ENCODE peak calls at places on chromosomes 1 and 21, in four cellular contexts. One of them, this sample, is unnamed.

GRCh38 chr1:10451286-10451685 is 1.5 kb downstream of the CORT start:
- DNase-seq in Right ventricle myocardium superior: no peak
- DNase-seq in cardiac muscle cell: no peak
- DNase-seq in lung: no peak
- DNase-seq in this sample: no peak

GRCh38 chr1:153288634-153289275 is 24.0 kb downstream of the PGLYRP3 start:
- DNase-seq in Right ventricle myocardium superior: no peak
- DNase-seq in lung: no peak
- DNase-seq in cardiac muscle cell: no peak
- DNase-seq in this sample: no peak

GRCh38 chr1:154616659-154617345 is 8.8 kb upstream of the ADAR start:
- DNase-seq in lung: no peak
- DNase-seq in Right ventricle myocardium superior: no peak
- DNase-seq in cardiac muscle cell: no peak
- DNase-seq in this sample: no peak

GRCh38 chr1:199084293-199084692 is 445.5 kb downstream of the PTPRC start:
- DNase-seq in Right ventricle myocardium superior: no peak
- DNase-seq in lung: no peak
- DNase-seq in cardiac muscle cell: peak; percentile 1
- DNase-seq in this sample: no peak

GRCh38 chr1:23664837-23665795 is 26.5 kb upstream of the RPL11 start:
- DNase-seq in lung: no peak
- DNase-seq in cardiac muscle cell: peak; percentile 66
- DNase-seq in Right ventricle myocardium superior: no peak
- DNase-seq in this sample: no peak

GRCh38 chr21:40404319-40404906 is 442.5 kb downstream of the DSCAM start:
- DNase-seq in cardiac muscle cell: no peak
- DNase-seq in lung: peak; percentile 31
- DNase-seq in Right ventricle myocardium superior: no peak
- DNase-seq in this sample: no peak

GRCh38 chr1:8423702-8424538 is 106.0 kb downstream of the SLC45A1 start:
- DNase-seq in cardiac muscle cell: peak; percentile 81
- DNase-seq in lung: peak; percentile 42
- DNase-seq in Right ventricle myocardium superior: peak; percentile 71
- DNase-seq in this sample: no peak

GRCh38 chr1:119451158-119451557 is 36.2 kb downstream of the HSD3B2 start:
- DNase-seq in lung: no peak
- DNase-seq in cardiac muscle cell: no peak
- DNase-seq in Right ventricle myocardium superior: no peak
- DNase-seq in this sample: no peak

GRCh38 chr1:68010094-68010493 is 40.3 kb downstream of the DIRAS3 start:
- DNase-seq in lung: no peak
- DNase-seq in Right ventricle myocardium superior: no peak
- DNase-seq in cardiac muscle cell: peak; percentile 24
- DNase-seq in this sample: no peak

GRCh38 chr1:243299069-243299468 is 43.2 kb downstream of the SDCCAG8 start:
- DNase-seq in cardiac muscle cell: no peak
- DNase-seq in Right ventricle myocardium superior: no peak
- DNase-seq in lung: no peak
- DNase-seq in this sample: no peak

GRCh38 chr1:170730443-170730842 is 66.5 kb downstream of the PRRX1 start:
- DNase-seq in Right ventricle myocardium superior: no peak
- DNase-seq in cardiac muscle cell: no peak
- DNase-seq in lung: no peak
- DNase-seq in this sample: no peak

GRCh38 chr1:38392866-38393265 is 346.3 kb upstream of the POU3F1 start:
- DNase-seq in lung: no peak
- DNase-seq in Right ventricle myocardium superior: no peak
- DNase-seq in cardiac muscle cell: no peak
- DNase-seq in this sample: no peak

GRCh38 chr1:118123436-118123835 is 61.6 kb downstream of the SPAG17 start:
- DNase-seq in lung: no peak
- DNase-seq in Right ventricle myocardium superior: no peak
- DNase-seq in cardiac muscle cell: no peak
- DNase-seq in this sample: no peak